ENCODE peak calls at places on chromosomes 5 and 9, in four cellular contexts. E is breast epithelium, T is IMR-90, J is right lobe of liver. F is an unnamed sample.

GRCh38 chr9:129761293-129761900 is 8.6 kb upstream of the PTGES start:
- DNase-seq in T (peak), E (no peak), J (no peak), F (no peak)

GRCh38 chr9:130780865-130781504 is 54.1 kb upstream of the ABL1 start:
- DNase-seq in T (peak), E (peak), J (no peak), F (peak)

GRCh38 chr9:5626727-5627634 is 1.9 kb upstream of the RIC1 start:
- DNase-seq in E (peak), T (peak), J (no peak), F (peak)

GRCh38 chr9:31336841-31337240 is 1047.6 kb upstream of the ACO1 start:
- DNase-seq in E (no peak), J (no peak), T (no peak), F (no peak)

GRCh38 chr5:41507501-41507900 is 2.9 kb downstream of the PLCXD3 start:
- DNase-seq in J (no peak), T (no peak), E (no peak), F (no peak)

GRCh38 chr9:95499101-95499676 is 17.6 kb downstream of the PTCH1 start:
- DNase-seq in T (peak), E (no peak), J (no peak), F (no peak)

GRCh38 chr5:164203581-164204225 is 698.3 kb downstream of the MAT2B start:
- DNase-seq in J (no peak), T (peak), E (no peak), F (no peak)

GRCh38 chr9:131406567-131407436 is 12.9 kb downstream of the PRRC2B start:
- DNase-seq in E (no peak), J (no peak), T (no peak), F (no peak)

GRCh38 chr5:103847060-103847459 is 284.5 kb upstream of the NUDT12 start:
- DNase-seq in J (no peak), T (peak), E (no peak), F (no peak)

GRCh38 chr9:125513634-125514413 is 193.2 kb downstream of the MAPKAP1 start:
- DNase-seq in J (peak), E (no peak), T (peak), F (peak)

GRCh38 chr5:81850494-81850893 is 99.6 kb upstream of the SSBP2 start:
- DNase-seq in T (peak), J (no peak), E (peak), F (peak)

GRCh38 chr9:16701347-16701746 is 169.1 kb downstream of the BNC2 start:
- DNase-seq in J (no peak), T (no peak), E (no peak), F (no peak)

GRCh38 chr9:125074976-125075375 is 68.4 kb downstream of the SCAI start:
- DNase-seq in T (peak), J (no peak), E (no peak), F (no peak)

GRCh38 chr5:6252581-6252980 is 125.8 kb downstream of the MED10 start:
- DNase-seq in J (no peak), E (no peak), T (no peak), F (no peak)

GRCh38 chr9:4118666-4119065 is 181.2 kb downstream of the GLIS3 start:
- DNase-seq in T (no peak), J (no peak), E (no peak), F (no peak)

GRCh38 chr9:34125681-34126206 is 754 bp downstream of the DCAF12 start:
- DNase-seq in E (no peak), T (peak), J (no peak), F (peak)

GRCh38 chr5:111453747-111454146 is 58.6 kb downstream of the STARD4 start:
- DNase-seq in J (no peak), E (no peak), T (peak), F (peak)

GRCh38 chr9:98886691-98887229 is 56.9 kb upstream of the COL15A1 start:
- DNase-seq in E (no peak), T (no peak), J (no peak), F (no peak)

GRCh38 chr5:12794476-12795332 is 890.5 kb upstream of the CTNND2 start:
- DNase-seq in T (no peak), J (peak), E (no peak), F (no peak)

GRCh38 chr9:113625456-113625855 is 161.9 kb downstream of the RGS3 start:
- DNase-seq in J (no peak), E (no peak), T (no peak), F (no peak)

GRCh38 chr5:102654559-102655354 is 100.3 kb upstream of the PAM start:
- DNase-seq in J (no peak), T (no peak), E (no peak), F (no peak)

GRCh38 chr9:127197186-127197860 is 67.3 kb upstream of the GARNL3 start:
- DNase-seq in J (peak), T (no peak), E (no peak), F (no peak)

GRCh38 chr9:127195976-127196825 is 68.4 kb upstream of the GARNL3 start:
- DNase-seq in E (no peak), J (no peak), T (no peak), F (no peak)

GRCh38 chr9:127196826-127197145 is 67.8 kb upstream of the GARNL3 start:
- DNase-seq in E (no peak), T (no peak), J (no peak), F (no peak)

GRCh38 chr9:127193483-127193882 is 71.0 kb upstream of the ANGPTL2 start:
- DNase-seq in E (no peak), T (no peak), J (no peak), F (no peak)

DNA sequence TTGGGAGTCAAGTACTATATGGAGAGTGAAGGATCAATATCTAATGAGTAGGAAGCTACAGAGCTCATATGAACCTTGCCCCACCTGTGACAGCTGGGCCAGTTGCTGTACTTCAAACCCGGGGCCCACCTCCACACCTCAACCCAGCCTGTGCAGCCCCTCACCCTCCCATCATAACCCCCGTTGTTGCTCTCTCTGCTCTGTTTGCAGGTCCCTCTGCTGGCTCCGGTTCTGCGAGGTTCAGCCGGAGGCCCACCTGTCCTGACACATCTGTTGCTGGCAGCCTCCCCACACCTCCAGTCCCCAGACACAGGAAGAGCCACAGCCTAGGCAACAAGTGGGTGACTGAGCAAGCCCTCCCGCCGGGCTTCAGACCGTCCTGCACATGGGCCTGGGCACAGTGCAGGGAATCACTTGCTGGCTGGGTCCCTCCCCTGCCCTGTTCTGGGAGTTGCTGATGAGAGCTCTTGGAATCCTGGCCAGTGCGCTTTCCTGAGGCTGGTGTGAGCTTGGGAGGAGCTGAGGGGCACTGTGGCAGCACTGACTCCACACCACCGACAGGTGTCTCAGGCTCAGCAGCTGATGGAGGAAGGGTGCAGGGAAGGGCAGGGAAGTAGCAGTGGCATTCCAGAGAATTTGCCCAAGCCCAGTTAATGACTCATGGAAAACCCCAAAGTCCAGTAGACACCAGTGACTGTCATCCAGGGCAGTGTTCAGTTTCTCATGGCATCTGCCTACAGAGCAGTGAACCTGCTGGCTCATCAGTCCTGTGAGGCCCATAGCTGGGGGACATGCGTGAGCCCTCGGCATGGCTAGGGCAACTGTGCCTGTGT is 69.5 kb upstream of the GARNL3 start:
- DNase-seq in T (peak), J (no peak), E (no peak), F (peak)
- TF ChIP-seq CTCF in T (no peak), J (no peak), E (no peak), F (peak)

GRCh38 chr5:167050568-167051214 is 1240.8 kb upstream of the WWC1 start:
- DNase-seq in J (no peak), E (no peak), T (no peak), F (no peak)

GRCh38 chr5:167049771-167050567 is 1241.5 kb upstream of the WWC1 start:
- DNase-seq in E (no peak), J (no peak), T (no peak), F (no peak)

GRCh38 chr5:167051369-167051768 is 1240.1 kb upstream of the WWC1 start:
- DNase-seq in J (no peak), E (no peak), T (no peak), F (no peak)

DNA sequence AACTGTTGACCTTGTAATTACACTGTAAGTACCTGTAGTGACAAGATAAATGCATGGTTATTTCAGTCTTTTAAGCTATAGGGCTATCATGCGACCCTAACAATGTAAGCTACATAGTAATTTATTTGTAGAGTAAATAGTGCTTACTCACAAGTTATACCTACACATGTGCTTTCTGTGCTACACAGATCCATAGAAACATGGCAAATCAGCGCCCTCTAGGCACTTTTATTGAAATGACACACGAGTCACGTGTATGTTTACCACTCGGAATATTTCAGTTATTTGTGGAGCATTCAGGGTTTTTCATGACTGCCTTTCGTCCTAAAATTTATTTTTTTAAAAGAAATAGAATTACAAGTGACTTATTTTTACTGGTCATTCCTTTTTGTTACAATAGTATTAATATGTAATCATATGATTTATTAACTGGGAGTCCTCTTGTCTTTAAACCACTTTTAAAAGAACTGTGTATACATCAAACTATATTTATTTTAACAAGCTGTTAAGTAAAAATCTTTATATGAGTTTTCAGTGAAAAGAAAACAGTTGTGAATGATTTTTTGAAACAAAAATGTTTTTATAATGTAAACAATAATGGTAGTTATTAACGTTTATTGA is 1242.3 kb upstream of the WWC1 start:
- DNase-seq in E (no peak), J (no peak), T (no peak), F (no peak)
- TF ChIP-seq CTCF in E (peak), J (peak), T (peak), F (peak)

GRCh38 chr5:34658023-34658422 is 1.9 kb downstream of the RAI14 start:
- DNase-seq in E (no peak), T (peak), J (no peak), F (no peak)
- TF ChIP-seq CTCF in E (no peak), T (peak), J (no peak), F (peak)

GRCh38 chr5:134742134-134742533 is 3.8 kb downstream of the CAMLG start:
- DNase-seq in E (no peak), J (no peak), T (no peak), F (no peak)
- TF ChIP-seq CTCF in E (no peak), J (no peak), T (no peak), F (no peak)